ENCODE peak calls at places on chromosome 18, in four cellular contexts. One of them, this sample, is unnamed.

GRCh38 chr18:39198376-39198775 is 1632.8 kb upstream of the CELF4 start:
- DNase-seq in cardiac muscle cell: no peak
- DNase-seq in cardiac fibroblast: no peak
- DNase-seq in AG10803: no peak
- DNase-seq in this sample: no peak

GRCh38 chr18:22020127-22020866 is 149.1 kb upstream of the GATA6 start:
- DNase-seq in cardiac muscle cell: peak; percentile 83
- DNase-seq in cardiac fibroblast: no peak
- DNase-seq in AG10803: no peak
- DNase-seq in this sample: no peak

GRCh38 chr18:74624491-74624890 is 26.8 kb downstream of the ZNF407 start:
- DNase-seq in AG10803: peak; percentile 25
- DNase-seq in cardiac muscle cell: no peak
- DNase-seq in cardiac fibroblast: no peak
- DNase-seq in this sample: no peak

GRCh38 chr18:77111449-77112160 is 21.0 kb downstream of the MBP start:
- DNase-seq in cardiac muscle cell: no peak
- DNase-seq in cardiac fibroblast: no peak
- DNase-seq in AG10803: no peak
- DNase-seq in this sample: no peak

GRCh38 chr18:79964330-79965118 is at the start of gene HSBP1L1:
- DNase-seq in AG10803: peak; percentile 42
- DNase-seq in cardiac muscle cell: peak; percentile 88
- DNase-seq in cardiac fibroblast: peak; percentile 27
- DNase-seq in this sample: no peak

GRCh38 chr18:11987527-11987926 is 6.2 kb downstream of the IMPA2 start:
- DNase-seq in cardiac muscle cell: no peak
- DNase-seq in cardiac fibroblast: peak; percentile 43
- DNase-seq in AG10803: peak; percentile 44
- DNase-seq in this sample: no peak

GRCh38 chr18:39523281-39523680 is 1957.7 kb upstream of the CELF4 start:
- DNase-seq in cardiac fibroblast: peak; percentile 56
- DNase-seq in cardiac muscle cell: no peak
- DNase-seq in AG10803: peak; percentile 9
- DNase-seq in this sample: peak; percentile 23

GRCh38 chr18:32698148-32698547 is 74.7 kb downstream of the KLHL14 start:
- DNase-seq in cardiac fibroblast: no peak
- DNase-seq in AG10803: no peak
- DNase-seq in cardiac muscle cell: no peak
- DNase-seq in this sample: no peak

GRCh38 chr18:75582406-75582821 is 154.9 kb upstream of the SMIM21 start:
- DNase-seq in cardiac muscle cell: no peak
- DNase-seq in AG10803: peak; percentile 97
- DNase-seq in cardiac fibroblast: no peak
- DNase-seq in this sample: no peak

GRCh38 chr18:24397131-24397693 is 412 bp downstream of the OSBPL1A start:
- DNase-seq in cardiac muscle cell: peak; percentile 56
- DNase-seq in cardiac fibroblast: peak; percentile 76
- DNase-seq in AG10803: peak; percentile 65
- DNase-seq in this sample: peak; percentile 73

GRCh38 chr18:24400587-24400986 is 3.0 kb upstream of the OSBPL1A start:
- DNase-seq in cardiac muscle cell: no peak
- DNase-seq in cardiac fibroblast: no peak
- DNase-seq in AG10803: no peak
- DNase-seq in this sample: no peak

GRCh38 chr18:24396082-24396623 is 1.5 kb downstream of the OSBPL1A start:
- DNase-seq in cardiac fibroblast: no peak
- DNase-seq in cardiac muscle cell: no peak
- DNase-seq in AG10803: peak; percentile 27
- DNase-seq in this sample: no peak

GRCh38 chr18:24397694-24398365 is at the start of gene OSBPL1A:
- DNase-seq in cardiac fibroblast: peak; percentile 89
- DNase-seq in AG10803: peak; percentile 86
- DNase-seq in cardiac muscle cell: peak; percentile 98
- DNase-seq in this sample: peak; percentile 96

GRCh38 chr18:24398515-24398914 is 891 bp upstream of the OSBPL1A start:
- DNase-seq in cardiac muscle cell: no peak
- DNase-seq in cardiac fibroblast: no peak
- DNase-seq in AG10803: peak; percentile 34
- DNase-seq in this sample: no peak
- H3K4me3 ChIP-seq in cardiac muscle cell: no peak overlapping the region
- H3K4me3 ChIP-seq in cardiac fibroblast: no peak overlapping the region
- H3K4me3 ChIP-seq in AG10803: peak overlapping the region; percentile 62
- H3K4me3 ChIP-seq in this sample: peak overlapping the region; percentile 84

DNA sequence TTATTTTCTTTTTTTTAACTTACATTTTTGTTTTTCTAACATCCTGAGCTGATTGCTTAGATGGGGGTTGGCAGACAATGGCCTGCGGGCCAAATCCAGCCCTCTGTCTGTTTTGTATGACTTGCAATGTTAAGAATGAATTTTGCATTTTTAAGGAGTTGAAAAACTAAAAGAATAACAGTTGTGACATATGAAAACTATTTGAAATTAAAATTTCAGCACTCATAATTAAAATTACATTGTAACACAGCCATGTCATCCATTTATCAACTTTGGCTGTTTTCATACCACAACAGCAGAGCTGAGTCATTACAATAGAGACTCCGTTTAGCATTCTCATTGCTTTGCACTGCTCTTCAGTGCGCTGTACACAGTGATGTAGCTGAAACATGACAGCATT is 94.1 kb upstream of the MC4R start:
- DNase-seq in cardiac muscle cell: no peak
- DNase-seq in cardiac fibroblast: peak; percentile 61
- DNase-seq in AG10803: peak; percentile 91
- DNase-seq in this sample: no peak
- H3K4me3 ChIP-seq in cardiac muscle cell: no peak overlapping the region
- H3K4me3 ChIP-seq in cardiac fibroblast: no peak overlapping the region
- H3K4me3 ChIP-seq in AG10803: no peak overlapping the region
- H3K4me3 ChIP-seq in this sample: no peak overlapping the region

DNA sequence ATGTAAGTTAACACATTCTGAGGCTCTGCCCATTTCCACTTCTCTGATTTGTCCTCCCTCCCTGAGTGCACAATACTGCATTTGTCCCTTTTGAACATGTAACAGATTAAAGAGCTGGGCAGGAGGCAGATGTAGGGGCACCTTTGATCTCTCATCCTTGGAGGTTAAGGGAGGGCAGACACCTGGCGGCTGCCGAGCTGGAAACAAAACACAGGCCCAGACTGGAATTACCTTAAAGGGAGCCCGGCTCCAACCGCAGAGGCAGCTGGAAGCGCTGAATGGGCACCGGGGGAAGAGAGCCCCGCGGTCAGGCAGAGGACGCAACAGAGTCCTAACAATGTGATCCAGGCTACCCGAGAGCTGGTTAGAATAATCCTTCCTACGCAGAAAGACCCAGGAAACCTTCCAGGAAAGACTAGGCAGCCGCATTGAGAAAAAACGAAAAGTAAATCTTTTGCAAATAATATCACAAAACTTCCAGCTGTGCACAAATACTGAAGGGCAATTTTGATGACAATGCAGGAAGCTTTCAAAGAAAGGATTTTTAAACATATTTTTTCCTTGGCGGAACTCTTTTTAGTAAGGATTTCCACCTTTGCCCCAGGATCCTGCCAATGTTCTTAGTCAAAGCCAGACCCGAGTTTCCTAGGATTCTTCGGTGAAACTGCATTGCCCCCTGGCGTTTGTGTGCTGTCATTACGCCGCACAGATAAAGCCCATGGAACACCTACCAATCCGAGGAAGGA is 216.0 kb downstream of the TGIF1 start:
- DNase-seq in cardiac fibroblast: peak; percentile 95
- DNase-seq in AG10803: peak; percentile 85
- DNase-seq in cardiac muscle cell: peak; percentile 90
- DNase-seq in this sample: peak; percentile 51
- H3K4me3 ChIP-seq in cardiac fibroblast: no peak overlapping the region
- H3K4me3 ChIP-seq in AG10803: no peak overlapping the region
- H3K4me3 ChIP-seq in cardiac muscle cell: peak overlapping the region; percentile 21
- H3K4me3 ChIP-seq in this sample: no peak overlapping the region

DNA sequence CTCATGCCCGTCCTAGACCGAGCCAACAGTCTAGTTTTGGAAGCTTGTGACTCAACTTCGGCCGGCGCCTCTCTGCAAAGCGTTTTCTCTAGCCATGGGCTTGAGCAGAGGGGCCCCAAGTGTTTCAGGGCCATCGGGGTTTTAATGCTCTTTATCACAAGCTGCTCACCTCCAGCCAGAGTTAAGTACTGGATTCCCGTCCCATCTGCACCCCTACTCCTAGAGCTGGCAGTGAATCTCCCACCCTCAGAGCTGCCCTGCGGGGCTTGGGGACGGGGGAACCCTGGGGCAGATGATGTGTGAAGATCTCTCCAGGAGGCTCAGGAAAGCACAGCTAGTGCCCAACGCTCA is 7.3 kb downstream of the RAX start:
- DNase-seq in cardiac fibroblast: no peak
- DNase-seq in cardiac muscle cell: no peak
- DNase-seq in AG10803: no peak
- DNase-seq in this sample: no peak
- H3K4me3 ChIP-seq in cardiac fibroblast: no peak overlapping the region
- H3K4me3 ChIP-seq in cardiac muscle cell: no peak overlapping the region
- H3K4me3 ChIP-seq in AG10803: no peak overlapping the region
- H3K4me3 ChIP-seq in this sample: no peak overlapping the region

GRCh38 chr18:326846-327245 is 59.0 kb upstream of the THOC1 start:
- DNase-seq in cardiac muscle cell: peak; percentile 30
- DNase-seq in AG10803: no peak
- DNase-seq in cardiac fibroblast: no peak
- DNase-seq in this sample: no peak
- H3K4me3 ChIP-seq in cardiac muscle cell: no peak overlapping the region
- H3K4me3 ChIP-seq in AG10803: no peak overlapping the region
- H3K4me3 ChIP-seq in cardiac fibroblast: no peak overlapping the region
- H3K4me3 ChIP-seq in this sample: no peak overlapping the region

GRCh38 chr18:292271-292670 is 24.4 kb upstream of the THOC1 start:
- DNase-seq in cardiac fibroblast: peak; percentile 20
- DNase-seq in AG10803: no peak
- DNase-seq in cardiac muscle cell: no peak
- DNase-seq in this sample: no peak

GRCh38 chr18:295756-296155 is 27.9 kb upstream of the THOC1 start:
- DNase-seq in cardiac fibroblast: no peak
- DNase-seq in cardiac muscle cell: no peak
- DNase-seq in AG10803: peak; percentile 71
- DNase-seq in this sample: no peak

GRCh38 chr18:297936-298335 is 30.1 kb upstream of the THOC1 start:
- DNase-seq in cardiac muscle cell: no peak
- DNase-seq in AG10803: peak; percentile 82
- DNase-seq in cardiac fibroblast: no peak
- DNase-seq in this sample: no peak

DNA sequence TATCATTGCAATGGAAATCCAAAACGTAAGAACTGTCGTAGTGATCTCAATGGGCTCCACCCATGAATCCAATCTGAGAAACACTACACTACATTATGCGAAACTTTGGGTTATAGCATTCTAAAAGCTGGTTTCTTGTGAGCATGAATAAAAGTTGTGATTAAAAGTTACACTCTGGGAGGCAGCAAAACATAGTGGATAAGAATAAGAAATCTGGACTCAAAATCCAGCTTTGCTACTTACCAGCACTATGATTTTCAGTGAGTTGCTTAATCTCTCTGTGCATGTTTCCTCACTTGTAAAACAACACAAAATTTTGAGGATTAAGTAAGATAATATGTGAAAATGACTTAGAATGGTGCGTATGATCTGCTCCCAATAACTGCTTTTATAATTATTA is 25.7 kb upstream of the THOC1 start:
- DNase-seq in cardiac muscle cell: no peak
- DNase-seq in cardiac fibroblast: peak; percentile 31
- DNase-seq in AG10803: peak; percentile 53
- DNase-seq in this sample: no peak
- H3K4me3 ChIP-seq in cardiac muscle cell: no peak overlapping the region
- H3K4me3 ChIP-seq in cardiac fibroblast: no peak overlapping the region
- H3K4me3 ChIP-seq in AG10803: no peak overlapping the region
- H3K4me3 ChIP-seq in this sample: no peak overlapping the region

GRCh38 chr18:2417861-2418610 is 153.3 kb downstream of the METTL4 start:
- DNase-seq in AG10803: no peak
- DNase-seq in cardiac fibroblast: no peak
- DNase-seq in cardiac muscle cell: peak; percentile 8
- DNase-seq in this sample: no peak
- H3K4me3 ChIP-seq in AG10803: no peak overlapping the region
- H3K4me3 ChIP-seq in cardiac fibroblast: no peak overlapping the region
- H3K4me3 ChIP-seq in cardiac muscle cell: no peak overlapping the region
- H3K4me3 ChIP-seq in this sample: no peak overlapping the region

GRCh38 chr18:9876523-9876866 is 9.3 kb upstream of the TXNDC2 start:
- DNase-seq in AG10803: no peak
- DNase-seq in cardiac muscle cell: no peak
- DNase-seq in cardiac fibroblast: no peak
- DNase-seq in this sample: no peak

GRCh38 chr18:9877655-9878014 is 8.1 kb upstream of the TXNDC2 start:
- DNase-seq in AG10803: no peak
- DNase-seq in cardiac muscle cell: no peak
- DNase-seq in cardiac fibroblast: no peak
- DNase-seq in this sample: no peak

GRCh38 chr18:9878783-9879242 is 7.0 kb upstream of the TXNDC2 start:
- DNase-seq in cardiac muscle cell: no peak
- DNase-seq in cardiac fibroblast: no peak
- DNase-seq in AG10803: no peak
- DNase-seq in this sample: no peak

GRCh38 chr18:9878095-9878494 is 7.7 kb upstream of the TXNDC2 start:
- DNase-seq in cardiac muscle cell: no peak
- DNase-seq in AG10803: no peak
- DNase-seq in cardiac fibroblast: no peak
- DNase-seq in this sample: no peak

GRCh38 chr18:9876867-9877654 is 8.7 kb upstream of the TXNDC2 start:
- DNase-seq in cardiac fibroblast: peak; percentile 92
- DNase-seq in AG10803: peak; percentile 83
- DNase-seq in cardiac muscle cell: peak; percentile 22
- DNase-seq in this sample: no peak
- H3K4me3 ChIP-seq in cardiac fibroblast: peak overlapping the region; percentile 44
- H3K4me3 ChIP-seq in AG10803: peak overlapping the region; percentile 35
- H3K4me3 ChIP-seq in cardiac muscle cell: no peak overlapping the region
- H3K4me3 ChIP-seq in this sample: no peak overlapping the region

This sample was measured in LNCaP clone FGC.